ENCODE peak calls at places on chromosomes 4 and X, in six cellular contexts. One of them, this sample, is unnamed.

GRCh38 chrX:123215397-123216089 is 31.5 kb downstream of the GRIA3 start:
- DNase-seq in Peyer's patch: no peak
- DNase-seq in CD8-positive, alpha-beta T cell: no peak
- DNase-seq in NCI-H2029: no peak
- DNase-seq in stimulated activated CD4-positive, alpha-beta T cell treated with anti-CD3 and anti-CD28 coated beads, Interleukin-15, amount 100 ng/mL, for 1 hour: no peak
- DNase-seq in HCEC 1CT: no peak
- DNase-seq in this sample: no peak

GRCh38 chr4:6909113-6909969 is at the start of gene TBC1D14:
- DNase-seq in stimulated activated CD4-positive, alpha-beta T cell treated with anti-CD3 and anti-CD28 coated beads, Interleukin-15, amount 100 ng/mL, for 1 hour: peak
- DNase-seq in HCEC 1CT: peak
- DNase-seq in CD8-positive, alpha-beta T cell: peak
- DNase-seq in Peyer's patch: peak
- DNase-seq in NCI-H2029: peak
- DNase-seq in this sample: peak

GRCh38 chr4:114780205-114780604 is 181.6 kb downstream of the UGT8 start:
- DNase-seq in stimulated activated CD4-positive, alpha-beta T cell treated with anti-CD3 and anti-CD28 coated beads, Interleukin-15, amount 100 ng/mL, for 1 hour: no peak
- DNase-seq in Peyer's patch: no peak
- DNase-seq in HCEC 1CT: no peak
- DNase-seq in NCI-H2029: peak
- DNase-seq in CD8-positive, alpha-beta T cell: no peak
- DNase-seq in this sample: no peak

GRCh38 chr4:184899261-184900134 is 73.7 kb upstream of the ACSL1 start:
- DNase-seq in Peyer's patch: no peak
- DNase-seq in NCI-H2029: no peak
- DNase-seq in CD8-positive, alpha-beta T cell: no peak
- DNase-seq in HCEC 1CT: no peak
- DNase-seq in stimulated activated CD4-positive, alpha-beta T cell treated with anti-CD3 and anti-CD28 coated beads, Interleukin-15, amount 100 ng/mL, for 1 hour: no peak
- DNase-seq in this sample: no peak

GRCh38 chr4:37389967-37390580 is 145.5 kb downstream of the NWD2 start:
- DNase-seq in CD8-positive, alpha-beta T cell: peak
- DNase-seq in HCEC 1CT: peak
- DNase-seq in NCI-H2029: peak
- DNase-seq in Peyer's patch: no peak
- DNase-seq in stimulated activated CD4-positive, alpha-beta T cell treated with anti-CD3 and anti-CD28 coated beads, Interleukin-15, amount 100 ng/mL, for 1 hour: no peak
- DNase-seq in this sample: no peak

GRCh38 chr4:184283659-184284335 is 66.1 kb upstream of the ENPP6 start:
- DNase-seq in Peyer's patch: no peak
- DNase-seq in stimulated activated CD4-positive, alpha-beta T cell treated with anti-CD3 and anti-CD28 coated beads, Interleukin-15, amount 100 ng/mL, for 1 hour: no peak
- DNase-seq in CD8-positive, alpha-beta T cell: no peak
- DNase-seq in NCI-H2029: no peak
- DNase-seq in HCEC 1CT: no peak
- DNase-seq in this sample: no peak

GRCh38 chr4:111991797-111992196 is 153.5 kb upstream of the FAM241A start:
- DNase-seq in CD8-positive, alpha-beta T cell: no peak
- DNase-seq in HCEC 1CT: peak
- DNase-seq in Peyer's patch: no peak
- DNase-seq in NCI-H2029: no peak
- DNase-seq in stimulated activated CD4-positive, alpha-beta T cell treated with anti-CD3 and anti-CD28 coated beads, Interleukin-15, amount 100 ng/mL, for 1 hour: no peak
- DNase-seq in this sample: no peak

GRCh38 chrX:130726661-130727060 is 176.3 kb downstream of the ENOX2 start:
- DNase-seq in NCI-H2029: no peak
- DNase-seq in Peyer's patch: no peak
- DNase-seq in stimulated activated CD4-positive, alpha-beta T cell treated with anti-CD3 and anti-CD28 coated beads, Interleukin-15, amount 100 ng/mL, for 1 hour: no peak
- DNase-seq in HCEC 1CT: peak
- DNase-seq in CD8-positive, alpha-beta T cell: no peak
- DNase-seq in this sample: no peak

GRCh38 chr4:1765409-1766335 is 27.4 kb upstream of the FGFR3 start:
- DNase-seq in HCEC 1CT: no peak
- DNase-seq in NCI-H2029: no peak
- DNase-seq in CD8-positive, alpha-beta T cell: no peak
- DNase-seq in Peyer's patch: no peak
- DNase-seq in stimulated activated CD4-positive, alpha-beta T cell treated with anti-CD3 and anti-CD28 coated beads, Interleukin-15, amount 100 ng/mL, for 1 hour: no peak
- DNase-seq in this sample: no peak

GRCh38 chr4:96162631-96163030 is 322.7 kb downstream of the PDHA2 start:
- DNase-seq in CD8-positive, alpha-beta T cell: no peak
- DNase-seq in stimulated activated CD4-positive, alpha-beta T cell treated with anti-CD3 and anti-CD28 coated beads, Interleukin-15, amount 100 ng/mL, for 1 hour: no peak
- DNase-seq in NCI-H2029: no peak
- DNase-seq in Peyer's patch: no peak
- DNase-seq in HCEC 1CT: no peak
- DNase-seq in this sample: no peak

GRCh38 chr4:150001815-150002214 is 76.4 kb upstream of the DCLK2 start:
- DNase-seq in HCEC 1CT: peak
- DNase-seq in Peyer's patch: no peak
- DNase-seq in stimulated activated CD4-positive, alpha-beta T cell treated with anti-CD3 and anti-CD28 coated beads, Interleukin-15, amount 100 ng/mL, for 1 hour: no peak
- DNase-seq in CD8-positive, alpha-beta T cell: no peak
- DNase-seq in NCI-H2029: no peak
- DNase-seq in this sample: no peak